ENCODE peak calls at places on chromosomes 13 and 19, in seven cellular contexts. C, A, F, U, G, I and E are unnamed samples.

GRCh38 chr19:45451181-45451849 is 16.5 kb upstream of the FOSB start:
- DNase-seq in C (no peak), A (peak; percentile 52), U (no peak), G (peak; percentile 56), I (peak; percentile 59), F (no peak), E (peak; percentile 45)

GRCh38 chr13:95301135-95301946 is at the start of gene ABCC4:
- DNase-seq in C (peak; percentile 39), I (peak; percentile 62), G (peak; percentile 79), U (peak; percentile 27), A (peak; percentile 83), F (peak; percentile 69), E (peak; percentile 35)

GRCh38 chr19:17289489-17289888 is 7.8 kb downstream of the ANKLE1 start:
- DNase-seq in I (no peak), U (peak; percentile 76), G (peak; percentile 84), F (peak; percentile 91), A (peak; percentile 37), C (peak; percentile 38), E (no peak)

GRCh38 chr19:16382775-16383543 is 58.3 kb downstream of the KLF2 start:
- DNase-seq in G (peak; percentile 85), F (peak; percentile 86), I (peak; percentile 88), U (peak; percentile 73), A (peak; percentile 51), C (peak; percentile 67), E (peak; percentile 69)

GRCh38 chr13:59787679-59788078 is 376.0 kb downstream of the DIAPH3 start:
- DNase-seq in G (no peak), A (no peak), F (no peak), I (no peak), C (no peak), U (no peak), E (no peak)

GRCh38 chr13:93151277-93151676 is 75.3 kb upstream of the GPC6 start:
- DNase-seq in C (no peak), G (peak; percentile 46), A (peak; percentile 52), I (no peak), U (peak; percentile 60), F (no peak), E (no peak)

GRCh38 chr13:108595416-108596257 is 33.8 kb upstream of the MYO16 start:
- DNase-seq in U (no peak), C (no peak), A (no peak), F (peak; percentile 21), G (no peak), I (no peak), E (no peak)

GRCh38 chr19:10769533-10770491 is 51.9 kb downstream of the DNM2 start:
- DNase-seq in I (no peak), C (peak; percentile 75), U (no peak), G (peak; percentile 38), F (no peak), A (peak; percentile 70), E (no peak)

GRCh38 chr13:46683879-46684278 is 113.1 kb downstream of the ESD start:
- DNase-seq in C (no peak), I (no peak), G (peak; percentile 22), A (no peak), U (no peak), F (no peak), E (no peak)

GRCh38 chr19:49119411-49120324 is at the start of gene PPFIA3:
- DNase-seq in F (peak; percentile 63), I (peak; percentile 65), G (peak; percentile 62), A (peak; percentile 21), C (peak; percentile 39), U (no peak), E (no peak)

GRCh38 chr13:45325806-45326205 is 15.2 kb downstream of the TPT1 start:
- DNase-seq in C (peak; percentile 11), A (peak; percentile 29), F (no peak), U (peak; percentile 79), G (peak; percentile 90), I (no peak), E (no peak)

GRCh38 chr19:28468701-28469459 is 744.1 kb downstream of the UQCRFS1 start:
- DNase-seq in G (peak; percentile 45), U (no peak), F (peak; percentile 50), C (no peak), I (peak; percentile 48), A (peak; percentile 46), E (no peak)

GRCh38 chr13:40317980-40318327 is 348.5 kb downstream of the FOXO1 start:
- DNase-seq in A (no peak), G (no peak), I (no peak), U (no peak), C (no peak), F (no peak), E (no peak)

GRCh38 chr13:106594986-106595385 is 27.0 kb upstream of the ARGLU1 start:
- DNase-seq in C (no peak), F (no peak), G (no peak), A (no peak), U (no peak), I (no peak), E (no peak)

GRCh38 chr13:74077847-74078246 is 56.4 kb downstream of the KLF12 start:
- DNase-seq in U (no peak), A (no peak), I (no peak), F (no peak), G (peak; percentile 12), C (no peak), E (no peak)

GRCh38 chr13:76991432-76991795 is 467 bp upstream of the CLN5 start:
- DNase-seq in F (no peak), U (no peak), A (no peak), G (peak; percentile 1), C (peak; percentile 46), I (peak; percentile 52), E (peak; percentile 62)

GRCh38 chr13:51034906-51035305 is 76.2 kb downstream of the C13orf42 start:
- DNase-seq in G (no peak), F (no peak), C (no peak), I (no peak), U (no peak), A (no peak), E (no peak)

GRCh38 chr19:55442372-55443044 is 592 bp downstream of the SHISA7 start:
- DNase-seq in C (peak; percentile 38), I (no peak), G (no peak), U (no peak), A (no peak), F (peak; percentile 54), E (no peak)